ENCODE peak calls at places on chromosomes 1 and 21, in six cellular contexts. E is prostate gland, V is A549, H is ovary, K is GM12891, D is adrenal gland. T is an unnamed sample.

GRCh38 chr1:183195146-183195571 is 9.1 kb downstream of the LAMC2 start:
- DNase-seq in E (no peak), V (peak; percentile 42), H (no peak), K (no peak), D (no peak), T (no peak)

GRCh38 chr1:89310505-89310904 is 37.8 kb upstream of the GBP5 start:
- DNase-seq in E (no peak), V (no peak), H (no peak), K (no peak), D (no peak), T (no peak)

GRCh38 chr1:42343049-42343448 is 8.0 kb upstream of the FOXJ3 start:
- DNase-seq in E (no peak), V (no peak), H (no peak), K (no peak), D (no peak), T (no peak)

GRCh38 chr1:246576709-246577032 is 10.4 kb downstream of the CNST start:
- DNase-seq in E (no peak), V (no peak), H (no peak), K (no peak), D (no peak), T (no peak)

GRCh38 chr1:247286134-247286670 is 30.3 kb downstream of the VN1R5 start:
- DNase-seq in E (no peak), V (no peak), H (no peak), K (no peak), D (no peak), T (no peak)

GRCh38 chr21:29938968-29939858 is 583 bp downstream of the GRIK1 start:
- DNase-seq in E (no peak), V (no peak), H (no peak), K (no peak), D (no peak), T (no peak)

GRCh38 chr1:206684478-206685255 is at the start of gene MAPKAPK2:
- DNase-seq in E (peak; percentile 80), V (peak; percentile 72), H (peak; percentile 85), K (peak; percentile 89), D (peak; percentile 88), T (peak; percentile 85)

GRCh38 chr21:41610042-41610839 is 102.3 kb upstream of the TMPRSS2 start:
- DNase-seq in E (no peak), V (peak; percentile 48), H (no peak), K (peak; percentile 42), D (peak; percentile 56), T (peak; percentile 33)

GRCh38 chr1:6612641-6613360 is 730 bp upstream of the PHF13 start:
- DNase-seq in E (no peak), V (peak; percentile 38), H (no peak), K (peak; percentile 72), D (peak; percentile 65), T (no peak)

GRCh38 chr1:156098782-156099181 is 15.7 kb upstream of the LMNA start:
- DNase-seq in E (no peak), V (no peak), H (no peak), K (no peak), D (no peak), T (no peak)

GRCh38 chr1:14706656-14707055 is 108.2 kb downstream of the KAZN start:
- DNase-seq in E (no peak), V (no peak), H (no peak), K (no peak), D (no peak), T (no peak)

GRCh38 chr1:207808322-207808705 is 56.5 kb downstream of the CD46 start:
- DNase-seq in E (peak; percentile 66), V (no peak), H (peak; percentile 33), K (no peak), D (no peak), T (no peak)

GRCh38 chr1:109564189-109564878 is 15.9 kb downstream of the GNAI3 start:
- DNase-seq in E (no peak), V (no peak), H (no peak), K (no peak), D (no peak), T (no peak)

GRCh38 chr1:204350857-204351573 is 8.7 kb downstream of the PLEKHA6 start:
- DNase-seq in E (no peak), V (no peak), H (peak; percentile 94), K (no peak), D (peak; percentile 74), T (peak; percentile 28)

GRCh38 chr1:7579016-7579415 is 192.1 kb upstream of the VAMP3 start:
- DNase-seq in E (no peak), V (no peak), H (peak; percentile 13), K (no peak), D (no peak), T (no peak)

GRCh38 chr1:150674881-150675280 is 22.1 kb downstream of the GOLPH3L start:
- DNase-seq in E (no peak), V (no peak), H (no peak), K (no peak), D (no peak), T (no peak)

GRCh38 chr1:71667224-71667623 is 586.4 kb upstream of the ZRANB2 start:
- DNase-seq in E (no peak), V (no peak), H (no peak), K (no peak), D (no peak), T (no peak)

GRCh38 chr1:227894831-227895451 is 52.8 kb downstream of the WNT9A start:
- DNase-seq in E (no peak), V (no peak), H (peak; percentile 25), K (no peak), D (peak; percentile 5), T (no peak)

GRCh38 chr21:41701749-41702148 is 65.1 kb downstream of the RIPK4 start:
- DNase-seq in E (no peak), V (no peak), H (no peak), K (no peak), D (no peak), T (no peak)

GRCh38 chr1:1434131-1434811 is 1.2 kb upstream of the VWA1 start:
- DNase-seq in E (peak; percentile 67), V (no peak), H (peak; percentile 89), K (peak; percentile 43), D (peak; percentile 63), T (no peak)

GRCh38 chr21:41707231-41707988 is 59.4 kb downstream of the RIPK4 start:
- DNase-seq in E (peak; percentile 64), V (no peak), H (no peak), K (no peak), D (no peak), T (no peak)

GRCh38 chr1:77950873-77951272 is 28.0 kb downstream of the FUBP1 start:
- DNase-seq in E (no peak), V (no peak), H (no peak), K (no peak), D (no peak), T (no peak)

GRCh38 chr1:12057382-12057781 is 5.7 kb upstream of the TNFRSF8 start:
- DNase-seq in E (no peak), V (no peak), H (no peak), K (no peak), D (no peak), T (no peak)

GRCh38 chr1:61426254-61426653 is 298.7 kb downstream of the TM2D1 start:
- DNase-seq in E (no peak), V (no peak), H (peak; percentile 58), K (no peak), D (no peak), T (no peak)

GRCh38 chr1:92805216-92805615 is 20.3 kb upstream of the EVI5 start:
- DNase-seq in E (no peak), V (no peak), H (no peak), K (no peak), D (no peak), T (no peak)

GRCh38 chr1:92808353-92808752 is 23.4 kb upstream of the EVI5 start:
- DNase-seq in E (no peak), V (no peak), H (no peak), K (no peak), D (no peak), T (no peak)

GRCh38 chr1:92803140-92803887 is 18.4 kb upstream of the EVI5 start:
- DNase-seq in E (no peak), V (no peak), H (no peak), K (no peak), D (no peak), T (no peak)

GRCh38 chr1:92804721-92805169 is 19.8 kb upstream of the EVI5 start:
- DNase-seq in E (peak; percentile 21), V (peak; percentile 88), H (peak; percentile 68), K (peak; percentile 27), D (peak; percentile 93), T (peak; percentile 88)
- TF ChIP-seq POLR2A in E (no peak), V (no peak), H (no peak), K (no peak), D (no peak), T (no peak)

GRCh38 chr21:16205527-16205926 is 475.7 kb downstream of the USP25 start:
- DNase-seq in E (no peak), V (no peak), H (no peak), K (no peak), D (no peak), T (no peak)
- TF ChIP-seq POLR2A in E (no peak), V (no peak), H (no peak), K (no peak), D (no peak), T (no peak)

DNA sequence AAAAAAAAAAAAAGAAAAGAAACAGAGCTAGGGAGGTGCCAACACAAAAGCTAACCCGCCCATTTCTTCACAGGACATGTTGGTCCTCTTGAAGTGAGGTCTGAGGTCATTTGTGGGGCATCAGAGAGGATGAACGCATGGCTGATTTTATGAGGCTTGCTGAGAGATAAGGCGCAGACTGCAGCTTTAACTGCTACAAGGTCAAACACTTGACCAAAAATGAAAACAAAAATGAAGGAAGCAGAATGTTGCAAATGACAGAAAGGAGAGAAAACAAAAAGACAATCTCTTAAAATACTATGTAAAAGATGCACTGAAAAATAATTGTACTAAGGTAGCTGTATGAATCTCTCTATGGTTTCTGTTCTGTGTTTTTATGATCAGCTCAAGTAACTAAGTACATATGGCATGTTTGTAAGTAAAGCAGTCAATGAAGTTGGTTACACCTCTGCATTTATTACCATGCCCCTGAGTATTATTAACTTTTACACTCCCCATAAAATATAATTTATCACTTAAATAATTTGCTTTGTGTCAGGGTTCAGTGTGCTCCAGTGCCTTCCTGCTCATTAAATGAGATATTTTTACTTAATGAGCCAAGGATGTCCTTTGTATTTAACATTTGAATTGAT is 249.1 kb upstream of the NR5A2 start:
- DNase-seq in E (no peak), V (peak; percentile 80), H (no peak), K (no peak), D (no peak), T (peak; percentile 2)
- TF ChIP-seq POLR2A in E (no peak), V (no peak), H (no peak), K (no peak), D (no peak), T (no peak)

GRCh38 chr21:33588485-33589335 is at the start of gene DONSON:
- DNase-seq in E (peak; percentile 75), V (peak; percentile 83), H (peak; percentile 92), K (peak; percentile 90), D (peak; percentile 90), T (peak; percentile 96)
- TF ChIP-seq POLR2A in E (peak; percentile 77), V (peak; percentile 45), H (peak; percentile 44), K (peak; percentile 42), D (no peak), T (peak; percentile 77)

T was measured in erythroblast.